ENCODE peak calls at places on chromosome 11, in seven cellular contexts. One of them, this sample, is unnamed.

GRCh38 chr11:125525303-125525702 is 29.2 kb upstream of the FEZ1 start:
- DNase-seq in lower leg skin: no peak
- DNase-seq in MV-4-11: no peak
- DNase-seq in HAP-1: no peak
- DNase-seq in kidney: no peak
- DNase-seq in ascending aorta: no peak
- DNase-seq in esophagus squamous epithelium: no peak
- DNase-seq in this sample: no peak

GRCh38 chr11:97574976-97575665 is 1185.3 kb downstream of the JRKL start:
- DNase-seq in lower leg skin: no peak
- DNase-seq in MV-4-11: no peak
- DNase-seq in HAP-1: no peak
- DNase-seq in kidney: no peak
- DNase-seq in ascending aorta: no peak
- DNase-seq in esophagus squamous epithelium: no peak
- DNase-seq in this sample: no peak

GRCh38 chr11:27184458-27185312 is 144.1 kb downstream of the BBOX1 start:
- DNase-seq in lower leg skin: no peak
- DNase-seq in MV-4-11: peak
- DNase-seq in HAP-1: no peak
- DNase-seq in kidney: no peak
- DNase-seq in ascending aorta: no peak
- DNase-seq in esophagus squamous epithelium: no peak
- DNase-seq in this sample: no peak

GRCh38 chr11:95074806-95075563 is 8.3 kb downstream of the SRSF8 start:
- DNase-seq in lower leg skin: no peak
- DNase-seq in MV-4-11: no peak
- DNase-seq in HAP-1: no peak
- DNase-seq in kidney: peak
- DNase-seq in ascending aorta: no peak
- DNase-seq in esophagus squamous epithelium: no peak
- DNase-seq in this sample: no peak

GRCh38 chr11:103609117-103610066 is 427.0 kb upstream of the DDI1 start:
- DNase-seq in lower leg skin: no peak
- DNase-seq in MV-4-11: no peak
- DNase-seq in HAP-1: peak
- DNase-seq in kidney: no peak
- DNase-seq in ascending aorta: no peak
- DNase-seq in esophagus squamous epithelium: no peak
- DNase-seq in this sample: peak

GRCh38 chr11:72777755-72778278 is 16.0 kb downstream of the STARD10 start:
- DNase-seq in lower leg skin: no peak
- DNase-seq in MV-4-11: no peak
- DNase-seq in HAP-1: no peak
- DNase-seq in kidney: no peak
- DNase-seq in ascending aorta: no peak
- DNase-seq in esophagus squamous epithelium: no peak
- DNase-seq in this sample: no peak

GRCh38 chr11:121293276-121293569 is 652 bp downstream of the SC5D start:
- DNase-seq in lower leg skin: no peak
- DNase-seq in MV-4-11: no peak
- DNase-seq in HAP-1: no peak
- DNase-seq in kidney: no peak
- DNase-seq in ascending aorta: no peak
- DNase-seq in esophagus squamous epithelium: no peak
- DNase-seq in this sample: no peak

GRCh38 chr11:110711776-110712642 is at the start of gene ARHGAP20:
- DNase-seq in lower leg skin: peak
- DNase-seq in MV-4-11: no peak
- DNase-seq in HAP-1: peak
- DNase-seq in kidney: peak
- DNase-seq in ascending aorta: no peak
- DNase-seq in esophagus squamous epithelium: no peak
- DNase-seq in this sample: peak

GRCh38 chr11:124886978-124887666 is 10.5 kb downstream of the ROBO4 start:
- DNase-seq in lower leg skin: peak
- DNase-seq in MV-4-11: no peak
- DNase-seq in HAP-1: no peak
- DNase-seq in kidney: no peak
- DNase-seq in ascending aorta: no peak
- DNase-seq in esophagus squamous epithelium: no peak
- DNase-seq in this sample: no peak

GRCh38 chr11:71341173-71341572 is 88.8 kb upstream of the SHANK2 start:
- DNase-seq in lower leg skin: no peak
- DNase-seq in MV-4-11: no peak
- DNase-seq in HAP-1: no peak
- DNase-seq in kidney: no peak
- DNase-seq in ascending aorta: no peak
- DNase-seq in esophagus squamous epithelium: no peak
- DNase-seq in this sample: no peak

GRCh38 chr11:65116370-65117205 is 913 bp downstream of the ZNHIT2 start:
- DNase-seq in lower leg skin: no peak
- DNase-seq in MV-4-11: peak
- DNase-seq in HAP-1: peak
- DNase-seq in kidney: peak
- DNase-seq in ascending aorta: no peak
- DNase-seq in esophagus squamous epithelium: no peak
- DNase-seq in this sample: no peak

GRCh38 chr11:30172872-30173271 is 57.9 kb upstream of the FSHB start:
- DNase-seq in lower leg skin: no peak
- DNase-seq in MV-4-11: no peak
- DNase-seq in HAP-1: peak
- DNase-seq in kidney: no peak
- DNase-seq in ascending aorta: no peak
- DNase-seq in esophagus squamous epithelium: no peak
- DNase-seq in this sample: no peak

GRCh38 chr11:119478711-119479285 is 55.8 kb upstream of the THY1 start:
- DNase-seq in lower leg skin: peak
- DNase-seq in MV-4-11: no peak
- DNase-seq in HAP-1: peak
- DNase-seq in kidney: no peak
- DNase-seq in ascending aorta: no peak
- DNase-seq in esophagus squamous epithelium: no peak
- DNase-seq in this sample: no peak

GRCh38 chr11:65274734-65275682 is 13.2 kb downstream of the POLA2 start:
- DNase-seq in lower leg skin: peak
- DNase-seq in MV-4-11: peak
- DNase-seq in HAP-1: peak
- DNase-seq in kidney: peak
- DNase-seq in ascending aorta: no peak
- DNase-seq in esophagus squamous epithelium: no peak
- DNase-seq in this sample: no peak

GRCh38 chr11:69819109-69819490 is at the start of gene FGF3:
- DNase-seq in lower leg skin: no peak
- DNase-seq in MV-4-11: no peak
- DNase-seq in HAP-1: no peak
- DNase-seq in kidney: no peak
- DNase-seq in ascending aorta: no peak
- DNase-seq in esophagus squamous epithelium: no peak
- DNase-seq in this sample: no peak

GRCh38 chr11:33027846-33028536 is 11.4 kb upstream of the TCP11L1 start:
- DNase-seq in lower leg skin: no peak
- DNase-seq in MV-4-11: no peak
- DNase-seq in HAP-1: no peak
- DNase-seq in kidney: no peak
- DNase-seq in ascending aorta: no peak
- DNase-seq in esophagus squamous epithelium: no peak
- DNase-seq in this sample: no peak

GRCh38 chr11:60959445-60959844 is 7.5 kb upstream of the SLC15A3 start:
- DNase-seq in lower leg skin: no peak
- DNase-seq in MV-4-11: no peak
- DNase-seq in HAP-1: no peak
- DNase-seq in kidney: no peak
- DNase-seq in ascending aorta: no peak
- DNase-seq in esophagus squamous epithelium: no peak
- DNase-seq in this sample: no peak

GRCh38 chr11:20125927-20126326 is 34.3 kb downstream of the DBX1 start:
- DNase-seq in lower leg skin: no peak
- DNase-seq in MV-4-11: no peak
- DNase-seq in HAP-1: no peak
- DNase-seq in kidney: no peak
- DNase-seq in ascending aorta: no peak
- DNase-seq in esophagus squamous epithelium: no peak
- DNase-seq in this sample: no peak

GRCh38 chr11:45779602-45780001 is 25.3 kb upstream of the SLC35C1 start:
- DNase-seq in lower leg skin: peak
- DNase-seq in MV-4-11: no peak
- DNase-seq in HAP-1: no peak
- DNase-seq in kidney: no peak
- DNase-seq in ascending aorta: no peak
- DNase-seq in esophagus squamous epithelium: no peak
- DNase-seq in this sample: no peak

GRCh38 chr11:109421981-109422590 is at the start of gene C11orf87:
- DNase-seq in lower leg skin: no peak
- DNase-seq in MV-4-11: no peak
- DNase-seq in HAP-1: no peak
- DNase-seq in kidney: peak
- DNase-seq in ascending aorta: no peak
- DNase-seq in esophagus squamous epithelium: no peak
- DNase-seq in this sample: no peak

GRCh38 chr11:16252373-16252772 is 104.0 kb downstream of the SOX6 start:
- DNase-seq in lower leg skin: no peak
- DNase-seq in MV-4-11: no peak
- DNase-seq in HAP-1: peak
- DNase-seq in kidney: no peak
- DNase-seq in ascending aorta: no peak
- DNase-seq in esophagus squamous epithelium: no peak
- DNase-seq in this sample: no peak

GRCh38 chr11:44309483-44310197 is at the start of gene ALX4:
- DNase-seq in lower leg skin: no peak
- DNase-seq in MV-4-11: peak
- DNase-seq in HAP-1: peak
- DNase-seq in kidney: no peak
- DNase-seq in ascending aorta: no peak
- DNase-seq in esophagus squamous epithelium: no peak
- DNase-seq in this sample: peak

GRCh38 chr11:31326470-31327148 is 42.9 kb downstream of the DCDC1 start:
- DNase-seq in lower leg skin: no peak
- DNase-seq in MV-4-11: no peak
- DNase-seq in HAP-1: no peak
- DNase-seq in kidney: no peak
- DNase-seq in ascending aorta: no peak
- DNase-seq in esophagus squamous epithelium: no peak
- DNase-seq in this sample: no peak

GRCh38 chr11:12692238-12693074 is 18.2 kb downstream of the TEAD1 start:
- DNase-seq in lower leg skin: peak
- DNase-seq in MV-4-11: no peak
- DNase-seq in HAP-1: peak
- DNase-seq in kidney: peak
- DNase-seq in ascending aorta: peak
- DNase-seq in esophagus squamous epithelium: peak
- DNase-seq in this sample: no peak

GRCh38 chr11:12258451-12258850 is 118.9 kb upstream of the PARVA start:
- DNase-seq in lower leg skin: no peak
- DNase-seq in MV-4-11: no peak
- DNase-seq in HAP-1: no peak
- DNase-seq in kidney: no peak
- DNase-seq in ascending aorta: no peak
- DNase-seq in esophagus squamous epithelium: no peak
- DNase-seq in this sample: no peak